ENCODE peak calls at places on chromosomes 6 and 20, in seven cellular contexts. Z, E, J, O, P, Y and H are unnamed samples.

GRCh38 chr6:108732101-108732870 is 115.9 kb upstream of the ARMC2 start:
- DNase-seq in Z (peak; percentile 63), O (peak; percentile 74), J (no peak), Y (no peak), P (no peak), E (no peak), H (no peak)

GRCh38 chr6:121794630-121795029 is 359.2 kb downstream of the GJA1 start:
- DNase-seq in Y (no peak), E (no peak), O (peak; percentile 96), P (peak; percentile 19), J (no peak), Z (no peak), H (peak; percentile 14)

GRCh38 chr6:52511572-52512151 is 65.2 kb downstream of the TRAM2 start:
- DNase-seq in P (no peak), J (no peak), Z (no peak), O (peak; percentile 84), Y (no peak), E (no peak), H (no peak)

GRCh38 chr20:46049190-46049589 is 20.2 kb downstream of the SLC12A5 start:
- DNase-seq in O (no peak), P (no peak), E (no peak), Z (no peak), J (no peak), Y (no peak), H (no peak)

GRCh38 chr6:44029489-44030185 is 97.6 kb downstream of the MRPL14 start:
- DNase-seq in E (no peak), Y (no peak), P (no peak), J (no peak), Z (peak; percentile 56), O (peak; percentile 93), H (no peak)

GRCh38 chr20:63475209-63475608 is 2.8 kb upstream of the KCNQ2 start:
- DNase-seq in J (no peak), E (no peak), Y (peak; percentile 26), O (peak; percentile 58), P (no peak), Z (no peak), H (peak; percentile 55)

GRCh38 chr6:45923831-45924391 is 91.7 kb downstream of the CLIC5 start:
- DNase-seq in E (no peak), O (peak; percentile 70), P (no peak), Z (no peak), Y (peak; percentile 79), J (no peak), H (no peak)

GRCh38 chr6:43517503-43518357 is 841 bp downstream of the POLR1C start:
- DNase-seq in J (no peak), Z (no peak), E (no peak), P (no peak), Y (peak; percentile 35), O (no peak), H (peak; percentile 51)

GRCh38 chr6:100620085-100620484 is 155.4 kb upstream of the SIM1 start:
- DNase-seq in E (no peak), P (no peak), O (peak; percentile 83), J (no peak), Z (no peak), Y (no peak), H (no peak)

GRCh38 chr6:13710552-13711383 is 867 bp downstream of the RANBP9 start:
- DNase-seq in J (peak; percentile 45), P (no peak), E (peak; percentile 55), Z (peak; percentile 83), O (peak; percentile 43), Y (peak; percentile 55), H (peak; percentile 66)

GRCh38 chr6:45607818-45608217 is 230.1 kb upstream of the SUPT3H start:
- DNase-seq in E (no peak), Y (no peak), Z (no peak), O (peak; percentile 48), J (no peak), P (no peak), H (peak; percentile 81)

GRCh38 chr6:111842271-111842822 is 30.9 kb downstream of the FYN start:
- DNase-seq in Z (no peak), E (no peak), O (no peak), J (no peak), P (no peak), Y (no peak), H (peak; percentile 43)

GRCh38 chr6:150091466-150091865 is 22.5 kb upstream of the ULBP3 start:
- DNase-seq in J (no peak), P (no peak), Z (no peak), Y (no peak), O (peak; percentile 39), E (no peak), H (no peak)

DNA sequence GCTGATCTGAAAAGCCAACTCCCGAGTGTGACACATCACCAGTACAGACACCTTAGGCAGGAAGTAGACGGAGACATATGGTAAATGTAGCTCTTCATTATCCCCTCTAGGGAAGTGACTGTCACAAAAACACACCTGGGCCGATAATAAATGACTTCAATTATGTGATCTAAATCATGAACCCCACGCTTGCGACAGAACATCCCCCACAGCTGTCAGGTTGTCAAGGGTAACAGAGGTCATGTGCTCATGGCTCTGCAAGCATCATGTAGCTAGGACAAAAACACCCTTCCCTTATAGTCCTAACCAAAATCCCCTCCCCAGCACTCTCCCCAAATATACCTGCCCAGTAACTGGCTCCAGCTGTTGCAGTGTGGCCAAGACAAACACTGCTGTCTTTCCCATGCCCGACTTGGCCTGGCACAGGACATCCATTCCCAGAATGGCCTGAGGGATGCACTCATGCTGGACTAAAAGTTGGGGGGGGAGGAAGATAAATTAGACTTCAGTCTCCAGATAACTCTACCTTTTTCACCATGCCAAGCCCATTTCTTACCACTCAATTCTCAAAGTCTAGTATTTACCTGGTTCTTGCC is 2.9 kb downstream of the DDX39B start:
- DNase-seq in E (no peak), P (no peak), J (no peak), Z (no peak), Y (no peak), O (no peak), H (no peak)
- H3K4me3 ChIP-seq in E (peak overlapping the region; percentile 88), P (no peak overlapping the region), J (no peak overlapping the region), Z (peak overlapping the region; percentile 72), Y (peak overlapping the region; percentile 84), O (peak overlapping the region; percentile 79), H (peak overlapping the region; percentile 92)

GRCh38 chr20:54456972-54457371 is 18.4 kb upstream of the DOK5 start:
- DNase-seq in E (no peak), P (no peak), J (no peak), Z (no peak), Y (no peak), O (no peak), H (no peak)
- TF ChIP-seq CTCF in E (peak; percentile 27), P (no peak), J (peak; percentile 40), Z (no peak), Y (no peak), O (no peak), H (no peak)

GRCh38 chr20:17580905-17581304 is 11.0 kb downstream of the DSTN start:
- DNase-seq in J (no peak), E (no peak), Y (no peak), O (no peak), P (no peak), Z (no peak), H (no peak)
- H3K4me3 ChIP-seq in J (no peak overlapping the region), E (no peak overlapping the region), Y (no peak overlapping the region), O (no peak overlapping the region), P (no peak overlapping the region), Z (no peak overlapping the region), H (no peak overlapping the region)

DNA sequence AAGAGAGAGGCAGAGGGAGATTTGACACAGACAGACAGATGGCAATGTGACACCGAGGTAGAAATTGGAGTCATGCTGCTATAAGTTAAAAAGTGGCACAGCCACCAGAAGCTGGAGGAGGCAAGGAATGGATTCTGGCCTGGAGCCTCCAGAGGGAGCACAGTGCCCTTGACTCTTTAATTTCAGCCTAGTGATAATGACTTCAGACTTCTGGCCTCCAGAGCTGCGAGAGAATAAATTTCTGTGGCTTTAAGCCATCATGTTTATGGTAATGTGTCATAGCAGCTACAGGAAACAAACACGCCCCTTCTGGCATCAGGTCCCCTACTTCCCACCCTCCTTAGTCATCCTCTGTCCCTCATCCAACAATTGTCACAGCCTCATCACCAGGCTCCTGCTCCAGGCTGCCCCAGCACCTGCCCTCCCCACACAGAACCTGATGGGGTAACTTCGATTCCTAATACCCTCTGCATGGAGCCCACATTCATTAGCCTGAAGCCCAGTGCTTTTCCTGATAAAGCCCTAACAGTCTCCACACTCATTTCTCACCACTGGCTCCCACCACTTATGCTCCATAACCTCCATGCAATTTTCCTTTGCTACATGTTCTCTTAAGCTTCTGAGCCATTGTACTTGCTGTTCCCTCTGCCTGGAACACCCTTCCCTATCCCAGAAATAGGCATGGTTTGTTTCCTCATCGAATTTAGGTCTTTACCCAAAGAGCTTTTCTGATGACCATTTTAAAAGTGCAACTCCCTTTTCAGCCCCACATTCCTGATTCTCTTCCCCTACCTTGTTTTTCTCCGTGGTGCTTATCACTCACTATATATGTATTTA is 69.7 kb upstream of the TOX2 start:
- DNase-seq in Y (no peak), P (no peak), Z (no peak), J (peak; percentile 33), O (peak; percentile 94), E (peak; percentile 23), H (peak; percentile 40)
- TF ChIP-seq CTCF in Y (no peak), P (peak; percentile 40), Z (no peak), J (peak; percentile 25), O (peak; percentile 28), E (peak; percentile 12), H (peak; percentile 16)

GRCh38 chr6:6466967-6467761 is 121.4 kb upstream of the LY86 start:
- DNase-seq in Y (no peak), J (no peak), P (no peak), E (no peak), O (no peak), Z (no peak), H (no peak)

GRCh38 chr6:6469074-6469473 is 119.4 kb upstream of the LY86 start:
- DNase-seq in Y (no peak), E (no peak), P (no peak), J (no peak), Z (no peak), O (no peak), H (peak; percentile 41)

GRCh38 chr6:6471276-6471675 is 117.2 kb upstream of the LY86 start:
- DNase-seq in Y (no peak), P (no peak), Z (no peak), E (no peak), O (no peak), J (no peak), H (no peak)

GRCh38 chr6:6474170-6474920 is 114.2 kb upstream of the LY86 start:
- DNase-seq in Z (no peak), O (no peak), J (no peak), E (no peak), P (no peak), Y (no peak), H (no peak)

DNA sequence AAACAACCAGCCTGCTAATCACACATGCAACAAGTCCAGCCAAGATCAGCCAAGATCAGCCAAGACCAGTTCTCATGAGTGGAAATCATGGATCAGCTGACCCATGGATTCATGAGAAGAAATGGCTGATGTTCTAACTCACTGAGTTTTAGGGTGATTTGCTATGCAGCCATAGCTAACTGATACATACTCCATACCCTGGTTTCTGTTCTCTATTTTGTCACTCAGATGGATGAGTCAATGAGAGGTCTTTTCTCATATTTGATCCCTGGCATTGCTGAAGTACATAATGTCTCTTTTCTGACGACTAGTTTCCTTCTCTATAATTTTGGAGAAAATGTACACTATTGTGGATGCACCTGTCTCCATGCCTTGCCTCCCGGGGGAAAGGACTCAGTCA is 118.4 kb upstream of the LY86 start:
- DNase-seq in P (no peak), Y (no peak), Z (no peak), O (no peak), E (no peak), J (no peak), H (no peak)
- H3K4me3 ChIP-seq in P (no peak overlapping the region), Y (no peak overlapping the region), Z (no peak overlapping the region), O (no peak overlapping the region), E (no peak overlapping the region), J (no peak overlapping the region), H (no peak overlapping the region)